ENCODE peak calls at places on chromosomes 4 and X, in five cellular contexts. V is NCI-H524, A is neural crest cell, E is stomach, M is IMR-90. W is an unnamed sample.

GRCh38 chrX:24014388-24015018 is 12.5 kb downstream of the KLHL15 start:
- DNase-seq in A (no peak), M (peak), E (no peak), V (no peak), W (no peak)

GRCh38 chr4:120769227-120769626 is 153.3 kb downstream of the PRDM5 start:
- DNase-seq in E (no peak), V (no peak), M (peak), A (no peak), W (no peak)

GRCh38 chr4:138226351-138226750 is 15.8 kb downstream of the SLC7A11 start:
- DNase-seq in A (no peak), E (no peak), M (no peak), V (no peak), W (no peak)

GRCh38 chr4:51942108-51942832 is 77.9 kb downstream of the LRRC66 start:
- DNase-seq in A (no peak), E (no peak), V (no peak), M (no peak), W (no peak)

GRCh38 chr4:90148574-90149170 is 21.5 kb downstream of the CCSER1 start:
- DNase-seq in E (no peak), V (no peak), M (no peak), A (no peak), W (no peak)

GRCh38 chr4:174578366-174578765 is 56.1 kb upstream of the HPGD start:
- DNase-seq in E (no peak), V (no peak), A (no peak), M (no peak), W (no peak)

GRCh38 chr4:24800273-24800880 is 5.0 kb downstream of the SOD3 start:
- DNase-seq in V (no peak), M (no peak), E (no peak), A (no peak), W (no peak)

GRCh38 chr4:114383721-114384120 is 214.9 kb upstream of the UGT8 start:
- DNase-seq in V (no peak), E (no peak), A (no peak), M (peak), W (no peak)

GRCh38 chr4:120043828-120044227 is 22.8 kb downstream of the MAD2L1 start:
- DNase-seq in E (no peak), M (no peak), A (no peak), V (no peak), W (no peak)

GRCh38 chr4:53916431-53916889 is 147.9 kb downstream of the CHIC2 start:
- DNase-seq in A (no peak), M (peak), V (no peak), E (no peak), W (no peak)

GRCh38 chrX:134746379-134746723 is 88.1 kb upstream of the PLAC1 start:
- DNase-seq in E (no peak), M (no peak), A (no peak), V (no peak), W (no peak)

GRCh38 chrX:21740329-21741274 is 17.3 kb downstream of the SMPX start:
- DNase-seq in A (no peak), E (peak), M (no peak), V (peak), W (peak)

GRCh38 chr4:108763226-108763593 is 357 bp upstream of the ETNPPL start:
- DNase-seq in M (no peak), A (no peak), E (no peak), V (no peak), W (no peak)

GRCh38 chr4:147530723-147531122 is 49.8 kb downstream of the EDNRA start:
- DNase-seq in M (peak), E (no peak), A (no peak), V (no peak), W (no peak)

GRCh38 chrX:101260435-101260834 is 30.7 kb downstream of the TAF7L start:
- DNase-seq in E (no peak), M (no peak), V (no peak), A (no peak), W (peak)

GRCh38 chr4:54165438-54165837 is 63.7 kb upstream of the PDGFRA start:
- DNase-seq in V (no peak), E (no peak), M (peak), A (no peak), W (no peak)

GRCh38 chr4:182536221-182536620 is 293.0 kb downstream of the TENM3 start:
- DNase-seq in M (no peak), A (no peak), E (no peak), V (no peak), W (no peak)